ENCODE peak calls at places on chromosomes 16 and 17, in four cellular contexts. O is kidney, V is body of pancreas, J is Peyer's patch. N is an unnamed sample.

GRCh38 chr17:48478224-48479013 is 48.4 kb upstream of the SKAP1 start:
- DNase-seq in O (no peak), V (no peak), J (no peak), N (no peak)

GRCh38 chr16:6573577-6573976 is 759.1 kb upstream of the RBFOX1 start:
- DNase-seq in O (no peak), V (peak; percentile 18), J (peak; percentile 65), N (no peak)

GRCh38 chr17:44655983-44656700 is at the start of gene MEIOC:
- DNase-seq in O (no peak), V (peak; percentile 8), J (no peak), N (peak; percentile 80)

GRCh38 chr16:52976539-52977167 is 76.0 kb downstream of the CHD9NB start:
- DNase-seq in O (no peak), V (no peak), J (no peak), N (no peak)

GRCh38 chr16:87653234-87653633 is 50.9 kb downstream of the JPH3 start:
- DNase-seq in O (no peak), V (no peak), J (no peak), N (no peak)

GRCh38 chr16:57128787-57129389 is 36.5 kb downstream of the CPNE2 start:
- DNase-seq in O (peak; percentile 43), V (no peak), J (no peak), N (no peak)

GRCh38 chr16:28863929-28864886 is 565 bp downstream of the SH2B1 start:
- DNase-seq in O (no peak), V (peak; percentile 41), J (no peak), N (no peak)

GRCh38 chr16:28923652-28924398 is 1.2 kb downstream of the RABEP2 start:
- DNase-seq in O (no peak), V (peak; percentile 42), J (peak; percentile 81), N (no peak)

GRCh38 chr17:63222655-63223054 is 223.5 kb downstream of the CYB561 start:
- DNase-seq in O (no peak), V (no peak), J (no peak), N (no peak)

GRCh38 chr16:67129422-67129821 is 19.7 kb downstream of the PHAF1 start:
- DNase-seq in O (no peak), V (no peak), J (no peak), N (no peak)

GRCh38 chr16:14307059-14307531 is 236.0 kb downstream of the MRTFB start:
- DNase-seq in O (no peak), V (no peak), J (no peak), N (no peak)

GRCh38 chr17:62707425-62707739 is 79.9 kb downstream of the MRC2 start:
- DNase-seq in O (no peak), V (no peak), J (no peak), N (peak; percentile 17)

GRCh38 chr17:48618366-48618896 is 3.3 kb upstream of the HOXB8 start:
- DNase-seq in O (peak; percentile 96), V (peak; percentile 92), J (peak; percentile 96), N (no peak)

GRCh38 chr17:4837471-4838305 is 4.5 kb downstream of the MINK1 start:
- DNase-seq in O (peak; percentile 20), V (no peak), J (no peak), N (no peak)

GRCh38 chr16:35737076-35737475 is 2277.7 kb downstream of the TP53TG3F start:
- DNase-seq in O (no peak), V (no peak), J (no peak), N (no peak)
- H3K9me3 ChIP-seq in O (peaks cover 3% of the 10 kb centered on the region), V (no peaks in the 10 kb centered on the region), J (peaks cover 3% of the 10 kb centered on the region), N (peaks cover 11% of the 10 kb centered on the region)

GRCh38 chr16:8961811-8962390 is 1.8 kb downstream of the USP7 start:
- DNase-seq in O (no peak), V (no peak), J (no peak), N (no peak)

GRCh38 chr16:8962393-8963009 is 1.2 kb downstream of the USP7 start:
- DNase-seq in O (peak; percentile 82), V (peak; percentile 52), J (peak; percentile 64), N (no peak)

GRCh38 chr16:8958344-8958808 is 5.3 kb downstream of the USP7 start:
- DNase-seq in O (no peak), V (peak; percentile 32), J (no peak), N (no peak)

GRCh38 chr16:8959921-8960787 is 3.6 kb downstream of the USP7 start:
- DNase-seq in O (no peak), V (no peak), J (no peak), N (no peak)

DNA sequence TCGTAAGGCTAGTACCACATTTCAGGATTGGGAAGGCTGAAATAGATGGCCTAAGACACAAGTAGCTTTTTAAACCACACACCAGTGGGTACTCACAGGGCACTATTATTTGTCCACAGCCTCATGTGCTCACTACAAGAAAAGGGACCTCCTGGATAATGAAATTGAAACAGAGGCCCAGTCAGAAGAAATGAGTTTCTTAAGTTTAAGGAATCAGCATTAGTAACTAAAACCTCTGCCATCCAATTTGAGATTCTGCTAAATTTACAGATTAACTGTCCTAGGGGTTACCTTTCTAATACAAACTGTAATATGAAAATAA is 3.0 kb downstream of the USP7 start:
- DNase-seq in O (no peak), V (no peak), J (no peak), N (no peak)
- H3K4me1 ChIP-seq in O (peaks cover 20% of the 10 kb centered on the region), V (peaks cover 66% of the 10 kb centered on the region), J (peaks cover 27% of the 10 kb centered on the region), N (peaks cover 34% of the 10 kb centered on the region)

GRCh38 chr16:75458029-75458428 is 6.5 kb downstream of the TMEM170A start:
- DNase-seq in O (no peak), V (no peak), J (no peak), N (no peak)

GRCh38 chr16:75456971-75457370 is 7.5 kb downstream of the TMEM170A start:
- DNase-seq in O (no peak), V (peak; percentile 64), J (no peak), N (no peak)

GRCh38 chr16:75458439-75458838 is 6.0 kb downstream of the TMEM170A start:
- DNase-seq in O (no peak), V (no peak), J (no peak), N (no peak)

GRCh38 chr16:75457485-75458021 is 6.9 kb downstream of the TMEM170A start:
- DNase-seq in O (no peak), V (no peak), J (no peak), N (no peak)

DNA sequence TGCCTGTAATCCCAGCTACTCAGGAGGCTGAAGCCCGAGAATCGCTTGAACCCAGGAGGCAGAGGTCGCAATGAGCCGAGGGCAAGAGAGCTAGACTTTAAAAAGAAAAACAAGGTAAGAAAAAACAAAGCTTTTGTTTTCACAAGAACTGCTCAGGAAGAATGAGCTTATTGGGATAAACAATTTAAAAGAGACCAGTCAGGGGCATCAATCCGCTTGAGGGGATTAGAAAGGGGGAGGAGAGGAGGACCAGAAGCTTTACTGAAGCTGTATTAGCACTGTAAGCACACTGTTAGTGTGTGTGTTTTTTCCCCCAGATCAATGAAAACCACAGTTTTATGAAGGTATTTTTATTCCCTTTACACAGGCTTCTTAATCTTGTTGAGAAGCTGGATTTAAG is 8.8 kb downstream of the TMEM170A start:
- DNase-seq in O (no peak), V (no peak), J (no peak), N (no peak)
- H3K9me3 ChIP-seq in O (no peaks in the 10 kb centered on the region), V (no peaks in the 10 kb centered on the region), J (no peaks in the 10 kb centered on the region), N (no peaks in the 10 kb centered on the region)

DNA sequence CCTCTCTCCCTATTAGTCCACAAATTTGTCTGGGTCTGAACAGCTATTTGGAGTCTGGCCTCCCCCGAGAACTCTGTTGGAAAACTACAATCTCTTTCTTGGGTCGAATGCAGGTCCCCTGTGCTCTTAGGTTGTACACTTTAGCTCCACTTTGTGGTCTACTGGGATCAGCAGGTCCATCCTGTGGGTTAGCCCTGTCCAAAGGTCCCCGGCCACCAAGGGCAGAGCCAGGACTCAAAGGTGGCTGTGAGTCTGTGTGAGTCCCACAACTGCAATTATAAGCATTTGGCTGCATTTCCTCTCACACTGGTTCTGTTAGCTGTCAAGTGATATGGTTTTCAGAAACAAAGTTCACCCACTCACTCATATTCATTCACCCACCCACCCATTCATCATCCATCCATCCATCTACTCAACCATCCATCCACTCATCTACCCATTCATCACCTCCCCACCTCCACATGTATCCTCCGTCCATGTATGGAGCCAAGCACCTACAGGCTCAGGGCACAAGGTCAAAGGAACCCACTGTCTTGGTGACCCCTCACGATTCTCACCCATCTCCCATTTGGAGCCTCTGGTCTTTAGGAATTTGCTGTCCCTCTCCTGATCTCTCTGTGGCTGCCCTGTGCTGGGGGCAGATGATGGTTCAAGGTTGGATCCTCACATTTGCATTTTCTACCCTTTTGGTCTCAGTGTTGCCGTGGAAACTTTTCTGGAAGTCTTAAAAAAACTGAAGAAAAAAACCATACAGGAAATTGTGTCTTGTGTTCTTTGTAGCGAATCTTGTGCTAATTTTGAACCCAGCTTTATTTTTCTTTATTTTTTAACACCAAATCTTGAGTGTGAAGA is 45.8 kb downstream of the IRF8 start:
- DNase-seq in O (no peak), V (no peak), J (no peak), N (no peak)
- H3K4me1 ChIP-seq in O (peaks cover 7% of the 10 kb centered on the region), V (no peaks in the 10 kb centered on the region), J (peaks cover 8% of the 10 kb centered on the region), N (no peaks in the 10 kb centered on the region)

N was measured in RWPE2.